ENCODE peak calls at places on chromosomes 6 and 20, in seven cellular contexts. U is hepatocyte, T is mammary epithelial cell, Q is AG09309, I is GM10248, L is ovary, Z is cardiac muscle cell. O is an unnamed sample.

GRCh38 chr20:52592567-52592966 is 379.6 kb upstream of the TSHZ2 start:
- DNase-seq in U (no peak), T (no peak), Q (no peak), I (no peak), L (no peak), Z (no peak), O (no peak)

GRCh38 chr20:60838297-60838696 is 413.8 kb upstream of the CDH4 start:
- DNase-seq in U (no peak), T (no peak), Q (no peak), I (no peak), L (no peak), Z (no peak), O (no peak)

GRCh38 chr6:158174514-158174913 is 6.4 kb downstream of the GTF2H5 start:
- DNase-seq in U (no peak), T (peak; percentile 70), Q (peak; percentile 93), I (no peak), L (no peak), Z (no peak), O (peak; percentile 88)

GRCh38 chr6:27867051-27867940 is 44.9 kb downstream of the OR2B2 start:
- DNase-seq in U (peak; percentile 83), T (peak; percentile 66), Q (no peak), I (peak; percentile 69), L (no peak), Z (peak; percentile 81), O (no peak)

GRCh38 chr20:5222919-5223634 is 93.7 kb downstream of the PROKR2 start:
- DNase-seq in U (peak; percentile 79), T (peak; percentile 41), Q (peak; percentile 21), I (peak; percentile 72), L (peak; percentile 21), Z (peak; percentile 71), O (peak; percentile 19)

GRCh38 chr6:139442188-139442625 is 67.8 kb upstream of the CITED2 start:
- DNase-seq in U (no peak), T (no peak), Q (no peak), I (no peak), L (no peak), Z (no peak), O (no peak)

GRCh38 chr6:152271681-152272464 is 365.3 kb downstream of the SYNE1 start:
- DNase-seq in U (no peak), T (peak; percentile 67), Q (peak; percentile 67), I (no peak), L (peak; percentile 63), Z (no peak), O (no peak)

GRCh38 chr6:14384175-14384949 is 266.8 kb downstream of the CD83 start:
- DNase-seq in U (no peak), T (peak; percentile 19), Q (no peak), I (no peak), L (no peak), Z (no peak), O (no peak)

GRCh38 chr6:36330366-36330765 is 6.3 kb downstream of the BNIP5 start:
- DNase-seq in U (no peak), T (no peak), Q (no peak), I (no peak), L (no peak), Z (no peak), O (no peak)

GRCh38 chr6:132007474-132008190 is 56.5 kb upstream of the CCN2 start:
- DNase-seq in U (no peak), T (peak; percentile 61), Q (no peak), I (no peak), L (no peak), Z (no peak), O (no peak)

GRCh38 chr6:100099189-100100074 is 105.4 kb upstream of the MCHR2 start:
- DNase-seq in U (peak; percentile 39), T (no peak), Q (no peak), I (peak; percentile 22), L (no peak), Z (peak; percentile 58), O (no peak)

GRCh38 chr20:37356387-37356786 is 10.4 kb downstream of the SRC start:
- DNase-seq in U (no peak), T (peak; percentile 59), Q (no peak), I (no peak), L (no peak), Z (no peak), O (no peak)

GRCh38 chr20:25279403-25279802 is 31.5 kb downstream of the PYGB start:
- DNase-seq in U (no peak), T (no peak), Q (no peak), I (no peak), L (peak; percentile 2), Z (no peak), O (no peak)

GRCh38 chr20:17895641-17896246 is 72.8 kb downstream of the SNX5 start:
- DNase-seq in U (no peak), T (peak; percentile 73), Q (no peak), I (peak; percentile 78), L (peak; percentile 74), Z (no peak), O (no peak)

GRCh38 chr6:130937942-130938604 is 110.9 kb downstream of the SMLR1 start:
- DNase-seq in U (no peak), T (peak; percentile 20), Q (no peak), I (no peak), L (no peak), Z (no peak), O (no peak)

GRCh38 chr6:133973109-133973971 is 20.3 kb downstream of the TBPL1 start:
- DNase-seq in U (peak; percentile 67), T (peak; percentile 31), Q (no peak), I (peak; percentile 44), L (no peak), Z (peak; percentile 57), O (no peak)

GRCh38 chr6:124699038-124699437 is 263.2 kb upstream of the RNF217 start:
- DNase-seq in U (no peak), T (no peak), Q (no peak), I (no peak), L (no peak), Z (no peak), O (no peak)

GRCh38 chr6:116176596-116176995 is 50.7 kb upstream of the COL10A1 start:
- DNase-seq in U (no peak), T (no peak), Q (no peak), I (no peak), L (no peak), Z (no peak), O (no peak)

DNA sequence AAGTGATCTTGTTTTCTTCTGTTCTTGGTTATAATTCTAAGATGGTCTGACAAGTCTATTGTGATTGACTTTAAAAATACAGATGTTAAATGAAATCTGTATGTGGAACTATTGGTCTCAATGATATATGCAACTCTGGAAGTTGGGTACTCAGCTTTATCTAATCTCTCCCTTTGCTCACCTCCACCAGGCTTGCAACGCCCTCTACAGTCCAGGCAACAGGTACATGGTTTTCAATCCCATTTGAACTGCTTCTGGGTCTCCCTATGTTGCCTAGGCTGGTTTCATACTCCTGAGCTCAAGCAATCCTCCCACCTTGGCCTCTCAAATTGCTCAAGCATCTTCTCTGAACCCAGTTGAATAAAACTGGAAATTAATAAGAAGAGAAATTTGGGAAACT is 25.6 kb upstream of the HLA-DQB1 start:
- DNase-seq in U (peak; percentile 55), T (peak; percentile 45), Q (no peak), I (peak; percentile 28), L (no peak), Z (peak; percentile 19), O (no peak)
- TF ChIP-seq CTCF in U (peak; percentile 53), T (peak; percentile 76), Q (peak; percentile 14), I (peak; percentile 61), L (no peak), Z (no peak), O (peak; percentile 34)

GRCh38 chr20:50187403-50188051 is 3.1 kb upstream of the CEBPB start:
- DNase-seq in U (peak; percentile 69), T (peak; percentile 50), Q (no peak), I (no peak), L (peak; percentile 68), Z (no peak), O (no peak)
- TF ChIP-seq CTCF in U (no peak), T (no peak), Q (no peak), I (no peak), L (no peak), Z (no peak), O (no peak)

GRCh38 chr20:380763-381580 is 412 bp downstream of the TRIB3 start:
- DNase-seq in U (peak; percentile 88), T (peak; percentile 77), Q (no peak), I (peak; percentile 80), L (peak; percentile 32), Z (peak; percentile 48), O (no peak)
- TF ChIP-seq CTCF in U (no peak), T (peak; percentile 32), Q (no peak), I (no peak), L (no peak), Z (peak; percentile 12), O (no peak)

GRCh38 chr20:35084998-35085397 is 7.6 kb downstream of the TRPC4AP start:
- DNase-seq in U (no peak), T (no peak), Q (no peak), I (no peak), L (no peak), Z (no peak), O (no peak)
- TF ChIP-seq CTCF in U (no peak), T (no peak), Q (no peak), I (no peak), L (no peak), Z (no peak), O (no peak)

DNA sequence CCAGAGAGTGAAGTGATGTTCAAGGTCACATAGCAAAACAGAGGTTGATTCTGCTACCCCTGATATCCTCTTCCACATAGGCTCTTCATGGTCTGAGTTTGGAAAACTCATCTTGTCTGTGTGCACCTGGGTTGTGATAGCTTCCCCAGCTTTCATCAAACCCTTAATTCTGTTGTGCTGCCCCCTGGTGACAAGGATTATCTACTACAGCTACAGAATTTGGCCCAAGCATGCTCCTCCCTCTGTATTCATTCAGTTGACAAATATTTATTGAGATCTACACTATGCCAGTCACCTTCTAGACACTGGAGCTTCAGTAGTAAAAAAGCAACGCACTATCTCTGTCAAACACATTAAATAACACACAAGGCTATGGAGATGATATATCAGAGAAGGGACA is 50.4 kb downstream of the SMPDL3A start:
- DNase-seq in U (peak; percentile 79), T (peak; percentile 48), Q (peak; percentile 16), I (peak; percentile 67), L (peak; percentile 16), Z (peak; percentile 70), O (peak; percentile 25)
- TF ChIP-seq CTCF in U (peak; percentile 73), T (peak; percentile 71), Q (peak; percentile 70), I (peak; percentile 70), L (peak; percentile 45), Z (peak; percentile 67), O (peak; percentile 59)

GRCh38 chr6:8904754-8905153 is 469.4 kb upstream of the SLC35B3 start:
- DNase-seq in U (no peak), T (no peak), Q (no peak), I (no peak), L (no peak), Z (no peak), O (no peak)
- TF ChIP-seq CTCF in U (no peak), T (peak; percentile 38), Q (no peak), I (peak; percentile 23), L (no peak), Z (no peak), O (peak; percentile 39)

O was measured in HFF-Myc.